ENCODE peak calls at places on chromosomes 3 and 15, in seven cellular contexts. N, P, J, M, K, F and R are unnamed samples.
A peak's percentile ranks its signal among the peaks of the same experiment; 100 is the strongest.

GRCh38 chr3:63034106-63034505 is 158.9 kb upstream of the CADPS start:
- DNase-seq in J (no peak), K (no peak), F (no peak), M (no peak), N (no peak), P (no peak), R (no peak)

GRCh38 chr3:65126527-65127440 is 439.0 kb upstream of the ADAMTS9 start:
- DNase-seq in J (no peak), K (peak; percentile 40), N (no peak), P (no peak), M (no peak), F (no peak), R (no peak)

GRCh38 chr3:184200825-184201224 is 14.8 kb downstream of the ABCF3 start:
- DNase-seq in N (no peak), J (no peak), P (no peak), M (no peak), K (no peak), F (no peak), R (no peak)

GRCh38 chr3:118781879-118782278 is 252.8 kb downstream of the IGSF11 start:
- DNase-seq in F (no peak), J (no peak), M (no peak), N (no peak), K (no peak), P (no peak), R (no peak)

GRCh38 chr3:12287727-12288465 is 974 bp upstream of the PPARG start:
- DNase-seq in P (peak; percentile 57), F (peak; percentile 60), M (peak; percentile 62), N (no peak), K (no peak), J (peak; percentile 63), R (peak; percentile 67)

GRCh38 chr3:126102530-126102951 is 18.6 kb upstream of the SLC41A3 start:
- DNase-seq in N (peak; percentile 81), F (peak; percentile 87), M (peak; percentile 73), J (no peak), K (no peak), P (no peak), R (no peak)

GRCh38 chr3:17473761-17474160 is 268.7 kb downstream of the TBC1D5 start:
- DNase-seq in K (no peak), P (no peak), M (no peak), J (no peak), N (no peak), F (no peak), R (no peak)

GRCh38 chr15:73575636-73576247 is 57.4 kb downstream of the NPTN start:
- DNase-seq in N (no peak), P (no peak), K (peak; percentile 56), J (peak; percentile 78), M (no peak), F (no peak), R (no peak)

GRCh38 chr3:190227064-190227463 is 95.2 kb downstream of the CLDN1 start:
- DNase-seq in M (no peak), P (no peak), J (no peak), K (no peak), N (no peak), F (no peak), R (no peak)

GRCh38 chr3:72892081-72892763 is 4.4 kb downstream of the GXYLT2 start:
- DNase-seq in K (no peak), P (no peak), J (no peak), F (no peak), M (peak; percentile 30), N (no peak), R (no peak)

GRCh38 chr3:149247025-149247710 is 25.5 kb upstream of the CP start:
- DNase-seq in K (no peak), J (no peak), M (no peak), F (no peak), N (no peak), P (no peak), R (no peak)

GRCh38 chr3:138389144-138389601 is 40.8 kb downstream of the MRAS start:
- DNase-seq in P (no peak), N (no peak), M (no peak), J (no peak), K (no peak), F (peak; percentile 43), R (no peak)

GRCh38 chr3:61595826-61596225 is 34.5 kb downstream of the PTPRG start:
- DNase-seq in K (no peak), P (no peak), J (no peak), M (no peak), F (no peak), N (no peak), R (no peak)

GRCh38 chr3:72728958-72729467 is 119.2 kb downstream of the SHQ1 start:
- DNase-seq in F (no peak), N (no peak), P (no peak), M (no peak), K (no peak), J (no peak), R (no peak)

GRCh38 chr3:181052256-181052655 is 62.7 kb upstream of the DNAJC19 start:
- DNase-seq in N (no peak), M (no peak), P (no peak), K (no peak), F (no peak), J (no peak), R (no peak)

GRCh38 chr3:147361671-147362420 is 44.5 kb downstream of the ZIC4 start:
- DNase-seq in N (no peak), P (peak; percentile 86), M (peak; percentile 42), J (no peak), F (peak; percentile 70), K (peak; percentile 12), R (peak; percentile 73)

GRCh38 chr3:38001456-38002081 is 11.0 kb downstream of the VILL start:
- DNase-seq in M (peak; percentile 15), F (peak; percentile 46), N (no peak), K (no peak), P (no peak), J (peak; percentile 87), R (peak; percentile 19)

GRCh38 chr15:77650285-77650684 is 17.6 kb upstream of the LINGO1 start:
- DNase-seq in P (peak; percentile 75), M (peak; percentile 22), N (no peak), F (no peak), J (no peak), K (no peak), R (peak; percentile 67)

GRCh38 chr15:67690936-67691335 is 134.4 kb upstream of the SKOR1 start:
- DNase-seq in N (no peak), J (no peak), M (no peak), P (no peak), F (no peak), K (no peak), R (no peak)

GRCh38 chr15:101437209-101437608 is 52.3 kb downstream of the PCSK6 start:
- DNase-seq in F (no peak), K (no peak), P (no peak), M (no peak), N (no peak), J (peak; percentile 23), R (no peak)

GRCh38 chr15:101209285-101209821 is 42.5 kb downstream of the CHSY1 start:
- DNase-seq in P (no peak), J (no peak), M (no peak), K (no peak), N (no peak), F (no peak), R (no peak)

GRCh38 chr3:119222400-119222799 is 18.3 kb downstream of the B4GALT4 start:
- DNase-seq in N (no peak), P (no peak), M (no peak), K (no peak), F (no peak), J (no peak), R (no peak)

GRCh38 chr15:57213783-57214366 is 162.4 kb upstream of the CGNL1 start:
- DNase-seq in F (no peak), P (no peak), N (no peak), J (no peak), K (peak; percentile 31), M (no peak), R (no peak)
- TF ChIP-seq CTCF in F (peak; percentile 54), P (no peak), N (peak; percentile 17), J (no peak), K (peak; percentile 30), M (no peak), R (no peak)

DNA sequence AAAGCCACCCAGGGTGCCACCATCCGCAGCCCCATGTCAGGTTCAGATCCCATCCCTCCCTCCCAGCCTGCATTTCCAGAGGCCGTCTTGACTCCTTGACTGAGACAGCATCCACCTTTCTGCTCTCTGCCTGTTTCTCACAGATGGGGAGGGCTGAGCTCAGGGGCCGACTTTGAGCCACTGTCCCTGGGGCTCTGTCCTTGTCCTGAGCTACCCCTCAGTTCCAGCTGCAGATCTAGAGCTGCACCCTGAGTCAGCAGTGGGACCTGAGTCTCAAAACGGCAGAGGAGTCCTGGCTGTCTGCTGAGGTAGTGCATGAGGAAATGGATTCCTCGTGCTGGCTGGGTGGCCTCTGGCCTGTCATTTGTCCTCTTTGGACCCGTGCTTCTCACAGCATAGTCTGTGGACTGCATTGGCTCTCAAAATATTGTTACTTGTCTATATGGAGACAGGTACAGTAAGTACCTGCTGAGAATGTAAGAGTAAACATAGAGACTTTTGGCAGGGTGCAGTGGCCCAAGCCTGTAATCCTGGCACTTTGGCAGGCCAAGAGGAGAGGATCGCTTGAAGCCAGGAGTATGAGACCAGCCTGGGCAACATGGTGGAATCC is 22.3 kb downstream of the RPLP1 start:
- DNase-seq in P (no peak), M (no peak), J (peak; percentile 55), F (no peak), K (no peak), N (no peak), R (no peak)
- TF ChIP-seq CTCF in P (no peak), M (no peak), J (no peak), F (no peak), K (no peak), N (no peak), R (no peak)

GRCh38 chr3:10281951-10282350 is 10.8 kb downstream of the GHRL start:
- DNase-seq in F (no peak), M (no peak), P (no peak), N (no peak), J (no peak), K (no peak), R (no peak)

GRCh38 chr3:10278501-10278900 is 14.2 kb downstream of the GHRL start:
- DNase-seq in F (no peak), N (no peak), J (no peak), P (no peak), K (no peak), M (no peak), R (no peak)

GRCh38 chr3:10279384-10280176 is 13.2 kb downstream of the GHRL start:
- DNase-seq in N (no peak), P (no peak), K (no peak), F (no peak), J (no peak), M (no peak), R (no peak)

GRCh38 chr3:10280177-10280529 is 12.6 kb downstream of the GHRL start:
- DNase-seq in F (no peak), P (no peak), N (no peak), J (no peak), K (no peak), M (no peak), R (no peak)

DNA sequence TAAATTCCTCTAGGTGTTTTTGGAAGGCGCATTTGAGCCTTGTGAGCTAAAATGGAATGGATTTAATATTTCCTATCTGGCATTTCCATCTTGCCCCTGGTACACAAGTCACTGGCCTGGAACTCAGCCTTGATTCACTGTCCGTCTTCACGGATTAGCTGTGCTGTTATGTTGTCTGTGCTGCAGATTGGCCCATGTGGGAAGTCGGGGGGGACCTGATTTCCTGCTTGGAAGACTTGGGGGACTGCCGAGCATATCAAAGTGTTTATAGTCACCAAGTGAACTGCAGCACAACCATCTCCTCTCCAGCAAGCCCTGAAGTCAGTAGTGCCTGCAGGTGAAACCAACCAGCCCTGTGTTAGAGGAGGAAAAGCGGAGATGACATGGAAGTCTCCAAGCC is 12.2 kb downstream of the GHRL start:
- DNase-seq in F (no peak), K (no peak), J (no peak), N (no peak), M (no peak), P (no peak), R (no peak)
- TF ChIP-seq CTCF in F (no peak), K (no peak), J (no peak), N (no peak), M (no peak), P (no peak), R (no peak)

GRCh38 chr3:129975332-129976090 is 991 bp downstream of the TRH start:
- DNase-seq in K (no peak), N (no peak), F (no peak), P (peak; percentile 72), M (no peak), J (no peak), R (peak; percentile 61)
- TF ChIP-seq CTCF in K (no peak), N (no peak), F (no peak), P (no peak), M (no peak), J (no peak), R (no peak)